ENCODE peak calls at places on chromosome 19, in five cellular contexts. One of them, this sample, is unnamed.

GRCh38 chr19:3345850-3346460 is 20.4 kb upstream of the NFIC start:
- DNase-seq in CD4-positive, alpha-beta T cell: no peak
- DNase-seq in AG04450: no peak
- DNase-seq in left ventricle myocardium inferior: no peak
- DNase-seq in A549: no peak
- DNase-seq in this sample: no peak

GRCh38 chr19:14476663-14477401 is 1.7 kb upstream of the PTGER1 start:
- DNase-seq in CD4-positive, alpha-beta T cell: no peak
- DNase-seq in AG04450: peak; percentile 41
- DNase-seq in left ventricle myocardium inferior: no peak
- DNase-seq in A549: peak; percentile 65
- DNase-seq in this sample: no peak

GRCh38 chr19:32104465-32105235 is 240.8 kb upstream of the ZNF507 start:
- DNase-seq in CD4-positive, alpha-beta T cell: no peak
- DNase-seq in AG04450: no peak
- DNase-seq in left ventricle myocardium inferior: no peak
- DNase-seq in A549: no peak
- DNase-seq in this sample: no peak

GRCh38 chr19:50534478-50534877 is 20.8 kb upstream of the ASPDH start:
- DNase-seq in CD4-positive, alpha-beta T cell: no peak
- DNase-seq in AG04450: no peak
- DNase-seq in left ventricle myocardium inferior: no peak
- DNase-seq in A549: no peak
- DNase-seq in this sample: no peak

GRCh38 chr19:7199613-7200533 is 94.3 kb downstream of the INSR start:
- DNase-seq in CD4-positive, alpha-beta T cell: no peak
- DNase-seq in AG04450: no peak
- DNase-seq in left ventricle myocardium inferior: no peak
- DNase-seq in A549: peak; percentile 25
- DNase-seq in this sample: no peak

GRCh38 chr19:16463991-16464575 is 7.7 kb downstream of the EPS15L1 start:
- DNase-seq in CD4-positive, alpha-beta T cell: no peak
- DNase-seq in AG04450: no peak
- DNase-seq in left ventricle myocardium inferior: no peak
- DNase-seq in A549: no peak
- DNase-seq in this sample: no peak

GRCh38 chr19:7083076-7083956 is 13.8 kb downstream of the ZNF557 start:
- DNase-seq in CD4-positive, alpha-beta T cell: no peak
- DNase-seq in AG04450: no peak
- DNase-seq in left ventricle myocardium inferior: no peak
- DNase-seq in A549: no peak
- DNase-seq in this sample: no peak

GRCh38 chr19:33690461-33691427 is 69.0 kb downstream of the CHST8 start:
- DNase-seq in CD4-positive, alpha-beta T cell: no peak
- DNase-seq in AG04450: no peak
- DNase-seq in left ventricle myocardium inferior: no peak
- DNase-seq in A549: no peak
- DNase-seq in this sample: no peak

GRCh38 chr19:55345818-55346724 is 6.4 kb downstream of the KMT5C start:
- DNase-seq in CD4-positive, alpha-beta T cell: no peak
- DNase-seq in AG04450: no peak
- DNase-seq in left ventricle myocardium inferior: peak; percentile 45
- DNase-seq in A549: no peak
- DNase-seq in this sample: no peak

GRCh38 chr19:17118957-17119356 is 43.4 kb downstream of the MYO9B start:
- DNase-seq in CD4-positive, alpha-beta T cell: no peak
- DNase-seq in AG04450: no peak
- DNase-seq in left ventricle myocardium inferior: no peak
- DNase-seq in A549: no peak
- DNase-seq in this sample: no peak

GRCh38 chr19:55149078-55150003 is at the start of gene TNNT1:
- DNase-seq in CD4-positive, alpha-beta T cell: no peak
- DNase-seq in AG04450: no peak
- DNase-seq in left ventricle myocardium inferior: peak; percentile 36
- DNase-seq in A549: no peak
- DNase-seq in this sample: no peak

GRCh38 chr19:43560687-43561086 is 14.6 kb downstream of the XRCC1 start:
- DNase-seq in CD4-positive, alpha-beta T cell: no peak
- DNase-seq in AG04450: no peak
- DNase-seq in left ventricle myocardium inferior: no peak
- DNase-seq in A549: peak; percentile 62
- DNase-seq in this sample: no peak

GRCh38 chr19:7326105-7326877 is 22.4 kb upstream of the ARHGEF18 start:
- DNase-seq in CD4-positive, alpha-beta T cell: no peak
- DNase-seq in AG04450: no peak
- DNase-seq in left ventricle myocardium inferior: no peak
- DNase-seq in A549: no peak
- DNase-seq in this sample: no peak

GRCh38 chr19:30480097-30480496 is 107.9 kb downstream of the ZNF536 start:
- DNase-seq in CD4-positive, alpha-beta T cell: no peak
- DNase-seq in AG04450: no peak
- DNase-seq in left ventricle myocardium inferior: no peak
- DNase-seq in A549: no peak
- DNase-seq in this sample: no peak

GRCh38 chr19:48253999-48254398 is 1.7 kb downstream of the CARD8 start:
- DNase-seq in CD4-positive, alpha-beta T cell: no peak
- DNase-seq in AG04450: no peak
- DNase-seq in left ventricle myocardium inferior: no peak
- DNase-seq in A549: no peak
- DNase-seq in this sample: no peak

GRCh38 chr19:5867201-5868136 is 2.9 kb downstream of the FUT5 start:
- DNase-seq in CD4-positive, alpha-beta T cell: no peak
- DNase-seq in AG04450: no peak
- DNase-seq in left ventricle myocardium inferior: no peak
- DNase-seq in A549: no peak
- DNase-seq in this sample: no peak

DNA sequence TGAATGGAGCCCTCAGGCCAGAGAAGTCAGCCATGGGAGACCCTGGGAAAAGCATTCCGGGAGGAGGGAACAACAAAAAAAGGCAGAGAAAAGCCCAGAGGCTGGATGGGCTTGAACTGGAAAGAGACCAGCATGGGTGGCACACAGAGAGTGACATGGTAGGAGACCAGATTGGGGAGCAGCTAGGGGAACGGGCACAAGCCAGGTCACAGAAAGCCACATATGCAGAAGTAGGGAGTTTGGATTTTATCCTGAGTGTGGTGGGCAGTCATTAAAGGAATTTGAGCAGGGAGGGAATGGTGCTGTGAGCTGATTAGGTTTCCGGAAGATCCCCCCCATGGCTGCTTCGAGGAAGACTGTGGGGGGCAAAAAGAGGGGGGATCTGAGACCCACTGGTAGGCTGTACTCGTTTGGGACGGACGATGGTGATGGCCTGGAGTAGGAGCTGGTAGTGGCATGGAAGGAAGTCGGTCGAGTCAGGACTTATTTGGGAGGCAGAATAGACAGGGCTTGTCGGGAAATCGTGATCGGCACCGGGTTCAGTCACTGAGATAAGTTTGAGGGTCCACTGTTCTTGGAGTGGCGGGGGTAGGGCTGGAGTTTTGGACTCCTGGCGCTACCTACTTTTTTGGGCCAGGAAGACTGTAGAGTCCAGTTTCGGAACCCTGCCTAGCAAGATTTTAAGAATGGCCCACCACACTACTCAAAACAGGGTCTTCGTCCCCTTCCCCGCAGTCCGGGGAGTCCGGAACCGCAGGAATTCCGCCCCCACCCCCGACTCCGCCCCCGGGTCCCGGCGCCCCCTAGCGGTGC is 949 bp downstream of the SERTAD1 start:
- DNase-seq in CD4-positive, alpha-beta T cell: no peak
- DNase-seq in AG04450: no peak
- DNase-seq in left ventricle myocardium inferior: no peak
- DNase-seq in A549: no peak
- DNase-seq in this sample: no peak
- TF ChIP-seq CTCF in CD4-positive, alpha-beta T cell: no peak
- TF ChIP-seq CTCF in AG04450: no peak
- TF ChIP-seq CTCF in left ventricle myocardium inferior: no peak
- TF ChIP-seq CTCF in A549: no peak
- TF ChIP-seq CTCF in this sample: no peak

GRCh38 chr19:57800696-57801095 is 14.0 kb downstream of the ZNF552 start:
- DNase-seq in CD4-positive, alpha-beta T cell: no peak
- DNase-seq in AG04450: no peak
- DNase-seq in left ventricle myocardium inferior: no peak
- DNase-seq in A549: no peak
- DNase-seq in this sample: no peak

GRCh38 chr19:57802269-57802668 is 12.4 kb downstream of the ZNF552 start:
- DNase-seq in CD4-positive, alpha-beta T cell: no peak
- DNase-seq in AG04450: no peak
- DNase-seq in left ventricle myocardium inferior: no peak
- DNase-seq in A549: no peak
- DNase-seq in this sample: no peak

GRCh38 chr19:57807541-57807940 is 7.2 kb downstream of the ZNF552 start:
- DNase-seq in CD4-positive, alpha-beta T cell: no peak
- DNase-seq in AG04450: no peak
- DNase-seq in left ventricle myocardium inferior: no peak
- DNase-seq in A549: no peak
- DNase-seq in this sample: no peak

GRCh38 chr19:57803265-57803593 is 11.5 kb downstream of the ZNF552 start:
- DNase-seq in CD4-positive, alpha-beta T cell: no peak
- DNase-seq in AG04450: no peak
- DNase-seq in left ventricle myocardium inferior: no peak
- DNase-seq in A549: no peak
- DNase-seq in this sample: no peak

DNA sequence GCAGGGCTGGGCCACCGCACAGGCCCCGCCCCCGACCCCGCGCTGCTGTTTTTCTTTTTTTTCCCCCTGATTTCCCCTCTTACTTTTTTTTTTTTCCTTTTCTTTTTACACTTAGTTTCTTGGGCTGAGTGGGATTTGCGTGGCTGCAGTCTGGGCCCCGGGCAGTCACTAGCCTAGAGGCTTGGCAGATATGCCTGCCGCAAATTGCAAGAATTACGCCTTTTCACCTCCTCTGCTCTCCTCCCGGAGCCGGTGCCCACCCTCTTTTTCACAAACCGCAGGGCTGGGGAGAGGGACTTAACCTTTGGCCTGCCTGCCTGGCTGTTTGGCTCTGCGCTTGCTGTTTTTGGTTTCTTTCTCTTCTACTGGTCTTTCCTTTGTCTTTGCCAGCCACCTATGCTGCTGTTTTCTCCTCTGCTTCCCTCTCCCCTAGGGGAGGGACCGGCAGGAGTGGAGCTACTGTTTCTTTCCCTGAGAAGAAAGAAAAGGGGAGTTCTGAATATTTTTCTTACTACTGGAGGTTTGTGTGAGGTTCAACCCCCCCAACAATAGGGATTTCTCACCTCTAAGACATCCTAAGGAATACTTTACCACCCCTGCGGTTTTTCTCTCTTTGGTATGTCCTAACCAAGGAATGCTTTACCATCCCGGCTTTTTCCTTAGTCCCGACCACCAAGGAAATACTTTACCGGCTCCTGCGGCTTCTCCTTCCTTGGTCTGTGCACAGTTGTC is 11.0 kb downstream of the ZNF552 start:
- DNase-seq in CD4-positive, alpha-beta T cell: no peak
- DNase-seq in AG04450: peak; percentile 48
- DNase-seq in left ventricle myocardium inferior: no peak
- DNase-seq in A549: no peak
- DNase-seq in this sample: peak; percentile 45
- TF ChIP-seq CTCF in CD4-positive, alpha-beta T cell: no peak
- TF ChIP-seq CTCF in AG04450: no peak
- TF ChIP-seq CTCF in left ventricle myocardium inferior: no peak
- TF ChIP-seq CTCF in A549: no peak
- TF ChIP-seq CTCF in this sample: no peak

GRCh38 chr19:36032251-36033104 is at the start of gene CLIP3:
- DNase-seq in CD4-positive, alpha-beta T cell: peak; percentile 54
- DNase-seq in AG04450: peak; percentile 32
- DNase-seq in left ventricle myocardium inferior: peak; percentile 69
- DNase-seq in A549: no peak
- DNase-seq in this sample: peak; percentile 72
- TF ChIP-seq CTCF in CD4-positive, alpha-beta T cell: no peak
- TF ChIP-seq CTCF in AG04450: no peak
- TF ChIP-seq CTCF in left ventricle myocardium inferior: no peak
- TF ChIP-seq CTCF in A549: no peak
- TF ChIP-seq CTCF in this sample: no peak

GRCh38 chr19:10227215-10227971 is 3.7 kb downstream of the S1PR2 start:
- DNase-seq in CD4-positive, alpha-beta T cell: no peak
- DNase-seq in AG04450: no peak
- DNase-seq in left ventricle myocardium inferior: peak; percentile 56
- DNase-seq in A549: no peak
- DNase-seq in this sample: peak; percentile 60
- TF ChIP-seq CTCF in CD4-positive, alpha-beta T cell: no peak
- TF ChIP-seq CTCF in AG04450: no peak
- TF ChIP-seq CTCF in left ventricle myocardium inferior: no peak
- TF ChIP-seq CTCF in A549: no peak
- TF ChIP-seq CTCF in this sample: no peak

GRCh38 chr19:281156-281853 is 9.9 kb downstream of the PLPP2 start:
- DNase-seq in CD4-positive, alpha-beta T cell: no peak
- DNase-seq in AG04450: no peak
- DNase-seq in left ventricle myocardium inferior: no peak
- DNase-seq in A549: no peak
- DNase-seq in this sample: no peak

GRCh38 chr19:282501-282900 is 8.7 kb downstream of the PLPP2 start:
- DNase-seq in CD4-positive, alpha-beta T cell: no peak
- DNase-seq in AG04450: no peak
- DNase-seq in left ventricle myocardium inferior: no peak
- DNase-seq in A549: no peak
- DNase-seq in this sample: no peak

GRCh38 chr19:280541-281007 is 10.6 kb downstream of the PLPP2 start:
- DNase-seq in CD4-positive, alpha-beta T cell: no peak
- DNase-seq in AG04450: no peak
- DNase-seq in left ventricle myocardium inferior: no peak
- DNase-seq in A549: no peak
- DNase-seq in this sample: no peak

GRCh38 chr19:283395-283794 is 7.8 kb downstream of the PLPP2 start:
- DNase-seq in CD4-positive, alpha-beta T cell: no peak
- DNase-seq in AG04450: no peak
- DNase-seq in left ventricle myocardium inferior: no peak
- DNase-seq in A549: no peak
- DNase-seq in this sample: no peak

GRCh38 chr19:281992-282391 is 9.2 kb downstream of the PLPP2 start:
- DNase-seq in CD4-positive, alpha-beta T cell: no peak
- DNase-seq in AG04450: no peak
- DNase-seq in left ventricle myocardium inferior: no peak
- DNase-seq in A549: no peak
- DNase-seq in this sample: no peak
- TF ChIP-seq CTCF in CD4-positive, alpha-beta T cell: no peak
- TF ChIP-seq CTCF in AG04450: no peak
- TF ChIP-seq CTCF in left ventricle myocardium inferior: no peak
- TF ChIP-seq CTCF in A549: no peak
- TF ChIP-seq CTCF in this sample: no peak

GRCh38 chr19:1522838-1523237 is 1.0 kb upstream of the PLK5 start:
- DNase-seq in CD4-positive, alpha-beta T cell: no peak
- DNase-seq in AG04450: no peak
- DNase-seq in left ventricle myocardium inferior: no peak
- DNase-seq in A549: no peak
- DNase-seq in this sample: no peak

GRCh38 chr19:1522061-1522460 is 1.8 kb upstream of the PLK5 start:
- DNase-seq in CD4-positive, alpha-beta T cell: no peak
- DNase-seq in AG04450: no peak
- DNase-seq in left ventricle myocardium inferior: no peak
- DNase-seq in A549: no peak
- DNase-seq in this sample: no peak

GRCh38 chr19:1520203-1520780 is 3.6 kb upstream of the PLK5 start:
- DNase-seq in CD4-positive, alpha-beta T cell: no peak
- DNase-seq in AG04450: no peak
- DNase-seq in left ventricle myocardium inferior: no peak
- DNase-seq in A549: no peak
- DNase-seq in this sample: no peak

GRCh38 chr19:1523412-1524205 is at the start of gene PLK5:
- DNase-seq in CD4-positive, alpha-beta T cell: no peak
- DNase-seq in AG04450: no peak
- DNase-seq in left ventricle myocardium inferior: no peak
- DNase-seq in A549: no peak
- DNase-seq in this sample: no peak

GRCh38 chr19:1521636-1522035 is 2.2 kb upstream of the PLK5 start:
- DNase-seq in CD4-positive, alpha-beta T cell: no peak
- DNase-seq in AG04450: no peak
- DNase-seq in left ventricle myocardium inferior: peak; percentile 46
- DNase-seq in A549: no peak
- DNase-seq in this sample: no peak
- TF ChIP-seq CTCF in CD4-positive, alpha-beta T cell: no peak
- TF ChIP-seq CTCF in AG04450: no peak
- TF ChIP-seq CTCF in left ventricle myocardium inferior: no peak
- TF ChIP-seq CTCF in A549: no peak
- TF ChIP-seq CTCF in this sample: no peak